ENCODE peak calls at places on chromosome 13, in eight cellular contexts. M is stimulated activated CD4-positive, alpha-beta T cell treated with anti-CD3 and anti-CD28 coated beads, Interleukin-4, amount 100 ng/mL, for 1 hour; L is tibial nerve; X is MV-4-11; D is left cardiac atrium; V is fibroblast of mammary gland; T is kidney epithelial cell; P is Peyer's patch. I is an unnamed sample.
A peak's percentile ranks its signal among the peaks of the same experiment; 100 is the strongest.

GRCh38 chr13:100110269-100110668 is 21.4 kb downstream of the PCCA start:
- DNase-seq in P (no peak), D (no peak), V (no peak), L (no peak), T (no peak), M (no peak), X (no peak), I (no peak)

GRCh38 chr13:34611678-34612077 is 330.4 kb upstream of the NBEA start:
- DNase-seq in M (no peak), X (no peak), V (no peak), D (no peak), P (no peak), L (no peak), T (peak; percentile 5), I (no peak)

GRCh38 chr13:113207890-113208423 is 512 bp downstream of the PCID2 start:
- DNase-seq in X (no peak), P (no peak), M (no peak), V (peak; percentile 57), D (no peak), L (no peak), T (no peak), I (peak; percentile 46)

GRCh38 chr13:77509221-77509620 is 26.3 kb upstream of the SCEL start:
- DNase-seq in V (peak; percentile 63), L (no peak), D (no peak), T (peak; percentile 60), X (peak; percentile 38), P (no peak), M (no peak), I (no peak)

GRCh38 chr13:31023126-31023525 is 90.7 kb downstream of the TEX26 start:
- DNase-seq in L (no peak), X (no peak), P (no peak), T (no peak), D (no peak), V (no peak), M (no peak), I (no peak)

GRCh38 chr13:62305758-62306157 is 890.1 kb upstream of the PCDH20 start:
- DNase-seq in M (no peak), P (no peak), X (no peak), V (no peak), L (no peak), T (no peak), D (no peak), I (no peak)

GRCh38 chr13:113151745-113152707 is 6.4 kb upstream of the PROZ start:
- DNase-seq in T (no peak), X (no peak), L (no peak), M (peak; percentile 28), D (no peak), V (peak; percentile 79), P (peak; percentile 49), I (no peak)

GRCh38 chr13:98232456-98232855 is 55.4 kb upstream of the RNF113B start:
- DNase-seq in M (no peak), P (no peak), X (no peak), D (no peak), L (no peak), T (no peak), V (no peak), I (no peak)

GRCh38 chr13:110528371-110528770 is 33.2 kb downstream of the RAB20 start:
- DNase-seq in V (peak; percentile 73), D (no peak), L (no peak), P (no peak), X (peak; percentile 97), M (no peak), T (no peak), I (no peak)

GRCh38 chr13:52743569-52743968 is 3.9 kb upstream of the CNMD start:
- DNase-seq in L (no peak), M (no peak), P (no peak), T (no peak), D (no peak), X (no peak), V (no peak), I (no peak)

GRCh38 chr13:67217914-67218313 is 12.2 kb downstream of the PCDH9 start:
- DNase-seq in X (no peak), V (no peak), L (no peak), T (no peak), D (no peak), P (no peak), M (no peak), I (no peak)

GRCh38 chr13:20700288-20700687 is 3.2 kb upstream of the IL17D start:
- DNase-seq in T (no peak), D (no peak), V (no peak), P (no peak), M (no peak), L (no peak), X (no peak), I (no peak)